ENCODE peak calls at places on chromosomes 11 and 22, in eight cellular contexts. D is MM.1S, Q is SJSA1, P is tibial artery, S is A673, T is testis, B is esophagus squamous epithelium, U is GM23338. Y is an unnamed sample.

GRCh38 chr11:134728186-134728585 is 316.1 kb upstream of the B3GAT1 start:
- DNase-seq in D (no peak), Q (no peak), P (no peak), S (no peak), T (no peak), B (no peak), U (no peak), Y (no peak)

GRCh38 chr11:110095554-110095953 is 2.4 kb downstream of the ZC3H12C start:
- DNase-seq in D (no peak), Q (no peak), P (no peak), S (peak; percentile 29), T (no peak), B (no peak), U (no peak), Y (peak; percentile 28)

GRCh38 chr11:123135863-123136446 is 59.1 kb downstream of the CLMP start:
- DNase-seq in D (no peak), Q (no peak), P (no peak), S (peak; percentile 92), T (no peak), B (no peak), U (no peak), Y (peak; percentile 70)

GRCh38 chr11:45803981-45804805 is 756 bp upstream of the SLC35C1 start:
- DNase-seq in D (peak; percentile 44), Q (peak; percentile 80), P (peak; percentile 90), S (peak; percentile 83), T (peak; percentile 80), B (no peak), U (peak; percentile 87), Y (peak; percentile 73)

GRCh38 chr11:57800444-57801184 is 39.0 kb downstream of the CTNND1 start:
- DNase-seq in D (peak; percentile 61), Q (no peak), P (no peak), S (peak; percentile 92), T (no peak), B (no peak), U (peak; percentile 93), Y (peak; percentile 85)

GRCh38 chr22:48348855-48349254 is 1478.8 kb downstream of the BRD1 start:
- DNase-seq in D (no peak), Q (no peak), P (no peak), S (no peak), T (no peak), B (no peak), U (no peak), Y (no peak)

GRCh38 chr11:117376517-117376916 is 48.9 kb downstream of the CEP164 start:
- DNase-seq in D (no peak), Q (no peak), P (peak; percentile 13), S (no peak), T (no peak), B (no peak), U (no peak), Y (no peak)

GRCh38 chr11:114285599-114285998 is 10.6 kb upstream of the NNMT start:
- DNase-seq in D (no peak), Q (no peak), P (no peak), S (peak; percentile 12), T (no peak), B (no peak), U (peak; percentile 33), Y (peak; percentile 84)

GRCh38 chr11:117229931-117230285 is 2.0 kb downstream of the PCSK7 start:
- DNase-seq in D (no peak), Q (no peak), P (no peak), S (no peak), T (no peak), B (no peak), U (no peak), Y (no peak)

GRCh38 chr11:116065986-116066385 is 561.8 kb upstream of the CADM1 start:
- DNase-seq in D (peak; percentile 33), Q (no peak), P (no peak), S (no peak), T (no peak), B (no peak), U (no peak), Y (no peak)

GRCh38 chr11:116148056-116148455 is 624.7 kb downstream of the BUD13 start:
- DNase-seq in D (no peak), Q (no peak), P (no peak), S (no peak), T (no peak), B (no peak), U (peak; percentile 75), Y (no peak)

GRCh38 chr22:46890819-46891218 is 128.4 kb downstream of the TBC1D22A start:
- DNase-seq in D (no peak), Q (no peak), P (no peak), S (no peak), T (peak; percentile 6), B (no peak), U (no peak), Y (no peak)

GRCh38 chr11:115251126-115251525 is 253.1 kb downstream of the CADM1 start:
- DNase-seq in D (no peak), Q (no peak), P (no peak), S (no peak), T (no peak), B (no peak), U (no peak), Y (no peak)

GRCh38 chr11:60762851-60763691 is 6.4 kb downstream of the MS4A15 start:
- DNase-seq in D (peak; percentile 23), Q (no peak), P (peak; percentile 11), S (peak; percentile 27), T (no peak), B (no peak), U (peak; percentile 84), Y (no peak)

GRCh38 chr11:13663631-13664071 is 4.8 kb upstream of the FAR1 start:
- DNase-seq in D (no peak), Q (no peak), P (no peak), S (no peak), T (no peak), B (no peak), U (no peak), Y (peak; percentile 47)

GRCh38 chr22:50672041-50672440 is 582 bp upstream of the SHANK3 start:
- DNase-seq in D (no peak), Q (no peak), P (no peak), S (no peak), T (no peak), B (no peak), U (no peak), Y (no peak)
- H3K27ac ChIP-seq in D (no peak overlapping the region), Q (no peak overlapping the region), P (no peak overlapping the region), S (no peak overlapping the region), T (no peak overlapping the region), B (peak overlapping the region; percentile 58), U (no peak overlapping the region), Y (no peak overlapping the region)

GRCh38 chr11:28117712-28118111 is 9.5 kb downstream of the METTL15 start:
- DNase-seq in D (no peak), Q (no peak), P (no peak), S (no peak), T (no peak), B (no peak), U (no peak), Y (peak; percentile 11)

DNA sequence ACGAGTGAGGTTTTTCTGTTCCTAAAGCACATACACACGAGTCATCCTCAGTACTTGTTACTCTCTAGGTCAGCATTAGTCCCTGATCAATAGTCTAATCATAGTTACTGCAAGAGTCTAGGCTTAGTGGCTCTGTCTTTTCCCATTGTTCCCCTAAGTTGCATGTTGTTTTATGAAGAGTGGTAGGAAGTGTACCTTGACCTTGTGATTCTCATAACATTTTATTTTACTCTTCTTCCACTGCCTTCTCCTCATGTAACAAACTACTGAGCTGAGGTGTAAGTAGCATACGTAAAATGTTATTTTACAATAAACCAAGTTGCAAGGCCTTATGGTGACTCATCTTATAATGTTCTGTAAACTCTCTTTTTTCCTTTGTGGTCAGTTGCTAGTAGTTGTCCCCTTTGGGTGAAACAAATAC is 15.0 kb downstream of the METTL15 start:
- DNase-seq in D (no peak), Q (no peak), P (no peak), S (no peak), T (no peak), B (no peak), U (no peak), Y (peak; percentile 48)
- H3K27ac ChIP-seq in D (no peak overlapping the region), Q (peak overlapping the region; percentile 66), P (no peak overlapping the region), S (no peak overlapping the region), T (no peak overlapping the region), B (no peak overlapping the region), U (no peak overlapping the region), Y (peak overlapping the region; percentile 21)

DNA sequence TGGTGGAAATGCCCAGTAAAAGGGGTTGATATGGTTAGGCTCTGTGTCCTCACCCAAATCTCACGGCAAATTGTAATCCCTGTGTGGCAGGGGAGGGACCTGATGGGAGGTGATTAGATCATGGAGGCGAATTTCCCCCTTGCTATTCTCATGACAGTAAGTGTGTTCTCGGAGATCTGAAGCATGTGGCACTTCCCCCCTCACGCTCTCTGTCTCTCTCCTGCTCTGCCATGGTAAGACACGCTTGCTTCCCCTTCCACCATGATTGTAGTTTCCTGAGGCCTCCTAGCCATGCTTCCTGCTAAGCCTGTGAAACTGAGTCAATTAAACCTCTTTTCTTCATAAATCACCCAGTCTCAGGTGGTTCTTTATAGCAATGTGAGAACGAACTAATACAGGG is 37.4 kb downstream of the PACSIN2 start:
- DNase-seq in D (no peak), Q (no peak), P (peak; percentile 59), S (no peak), T (no peak), B (no peak), U (no peak), Y (no peak)
- H3K27ac ChIP-seq in D (no peak overlapping the region), Q (no peak overlapping the region), P (no peak overlapping the region), S (no peak overlapping the region), T (no peak overlapping the region), B (no peak overlapping the region), U (peak overlapping the region; percentile 59), Y (peak overlapping the region; percentile 94)

DNA sequence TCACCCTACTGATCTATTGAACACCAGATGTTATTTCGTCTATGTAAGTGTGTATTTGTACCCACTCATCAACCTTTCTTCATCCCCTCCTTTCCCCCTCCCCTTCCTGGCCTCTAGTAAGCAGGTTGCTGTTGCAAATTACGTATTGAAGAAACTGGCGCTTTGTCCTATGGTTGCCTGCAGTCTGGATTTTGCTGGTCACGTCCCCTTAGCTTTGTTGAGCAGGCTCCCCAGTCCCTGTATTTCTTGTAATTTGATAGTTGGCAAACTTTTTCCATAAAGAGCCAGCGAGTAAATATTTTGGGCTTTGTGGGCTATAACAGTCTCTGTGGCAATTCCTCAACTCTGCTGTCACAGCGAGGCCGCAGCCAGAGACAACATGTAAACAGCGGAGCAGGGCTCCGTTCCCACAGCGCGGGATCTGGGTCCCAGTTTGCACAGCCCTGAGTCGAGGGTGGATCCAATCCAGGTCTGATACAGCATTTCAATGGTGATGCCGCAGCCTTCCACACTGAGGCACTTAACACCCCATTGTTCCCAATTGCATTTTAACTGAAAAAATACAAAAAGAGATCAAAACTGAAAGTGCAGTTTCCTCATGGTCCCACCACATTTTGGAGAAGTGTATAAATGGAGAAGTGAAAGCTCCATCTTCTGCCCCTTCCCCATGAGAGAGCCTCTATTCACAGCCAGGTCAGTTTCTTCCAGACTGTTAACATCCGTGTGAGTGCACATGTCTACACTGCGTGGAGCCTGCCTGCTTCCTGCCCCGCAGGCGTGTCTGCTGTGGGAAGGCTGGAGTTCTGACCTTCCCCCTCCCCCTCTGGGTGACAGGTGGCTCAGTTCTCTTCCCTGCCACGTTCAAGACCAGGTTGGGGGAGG is 89.0 kb downstream of the RPS6KA4 start:
- DNase-seq in D (no peak), Q (no peak), P (peak; percentile 89), S (peak; percentile 27), T (peak; percentile 44), B (no peak), U (peak; percentile 53), Y (peak; percentile 49)
- H3K27ac ChIP-seq in D (no peak overlapping the region), Q (no peak overlapping the region), P (peak overlapping the region; percentile 76), S (no peak overlapping the region), T (no peak overlapping the region), B (no peak overlapping the region), U (no peak overlapping the region), Y (no peak overlapping the region)

GRCh38 chr11:68667511-68668253 is 16.7 kb upstream of the GAL start:
- DNase-seq in D (no peak), Q (no peak), P (peak; percentile 57), S (no peak), T (no peak), B (no peak), U (no peak), Y (no peak)
- H3K27ac ChIP-seq in D (no peak overlapping the region), Q (no peak overlapping the region), P (no peak overlapping the region), S (no peak overlapping the region), T (no peak overlapping the region), B (no peak overlapping the region), U (no peak overlapping the region), Y (no peak overlapping the region)